ENCODE peak calls at places on chromosomes 11 and 22, in eight cellular contexts. One of them, this sample, is unnamed.

GRCh38 chr11:43905788-43906187 is 25.2 kb downstream of the ALKBH3 start:
- DNase-seq in mammary epithelial cell: no peak
- DNase-seq in osteocyte: no peak
- DNase-seq in cardiac muscle cell: peak; percentile 89
- DNase-seq in thoracic aorta: no peak
- DNase-seq in astrocyte of the spinal cord: peak; percentile 27
- DNase-seq in fibroblast of pulmonary artery: peak; percentile 96
- DNase-seq in uterus: peak; percentile 41
- DNase-seq in this sample: no peak

GRCh38 chr11:102390667-102391449 is 43.8 kb downstream of the BIRC2 start:
- DNase-seq in cardiac muscle cell: peak; percentile 74
- DNase-seq in thoracic aorta: no peak
- DNase-seq in fibroblast of pulmonary artery: peak; percentile 74
- DNase-seq in uterus: peak; percentile 38
- DNase-seq in astrocyte of the spinal cord: peak; percentile 60
- DNase-seq in mammary epithelial cell: peak; percentile 50
- DNase-seq in osteocyte: no peak
- DNase-seq in this sample: peak; percentile 79

GRCh38 chr11:79055866-79056632 is 384.8 kb downstream of the TENM4 start:
- DNase-seq in cardiac muscle cell: peak; percentile 77
- DNase-seq in uterus: peak; percentile 44
- DNase-seq in astrocyte of the spinal cord: peak; percentile 81
- DNase-seq in fibroblast of pulmonary artery: peak; percentile 54
- DNase-seq in thoracic aorta: no peak
- DNase-seq in mammary epithelial cell: no peak
- DNase-seq in osteocyte: no peak
- DNase-seq in this sample: peak; percentile 91

GRCh38 chr11:11521306-11522002 is 100.4 kb downstream of the GALNT18 start:
- DNase-seq in osteocyte: no peak
- DNase-seq in uterus: no peak
- DNase-seq in mammary epithelial cell: no peak
- DNase-seq in fibroblast of pulmonary artery: no peak
- DNase-seq in cardiac muscle cell: no peak
- DNase-seq in astrocyte of the spinal cord: no peak
- DNase-seq in thoracic aorta: no peak
- DNase-seq in this sample: no peak

GRCh38 chr22:41574847-41575381 is 14.1 kb downstream of the CSDC2 start:
- DNase-seq in mammary epithelial cell: no peak
- DNase-seq in osteocyte: no peak
- DNase-seq in astrocyte of the spinal cord: no peak
- DNase-seq in uterus: peak; percentile 83
- DNase-seq in fibroblast of pulmonary artery: no peak
- DNase-seq in thoracic aorta: no peak
- DNase-seq in cardiac muscle cell: peak; percentile 38
- DNase-seq in this sample: peak; percentile 41

GRCh38 chr22:45006873-45007246 is 2.9 kb downstream of the PHF21B start:
- DNase-seq in mammary epithelial cell: no peak
- DNase-seq in osteocyte: no peak
- DNase-seq in fibroblast of pulmonary artery: no peak
- DNase-seq in astrocyte of the spinal cord: no peak
- DNase-seq in thoracic aorta: no peak
- DNase-seq in uterus: peak; percentile 53
- DNase-seq in cardiac muscle cell: no peak
- DNase-seq in this sample: no peak

GRCh38 chr11:65414776-65415498 is 7.7 kb upstream of the NEAT1 start:
- DNase-seq in osteocyte: no peak
- DNase-seq in thoracic aorta: no peak
- DNase-seq in fibroblast of pulmonary artery: no peak
- DNase-seq in mammary epithelial cell: no peak
- DNase-seq in uterus: peak; percentile 18
- DNase-seq in cardiac muscle cell: peak; percentile 6
- DNase-seq in astrocyte of the spinal cord: no peak
- DNase-seq in this sample: no peak

GRCh38 chr11:62842171-62842717 is 2.9 kb upstream of the WDR74 start:
- DNase-seq in astrocyte of the spinal cord: no peak
- DNase-seq in thoracic aorta: no peak
- DNase-seq in cardiac muscle cell: peak; percentile 43
- DNase-seq in mammary epithelial cell: no peak
- DNase-seq in fibroblast of pulmonary artery: no peak
- DNase-seq in osteocyte: no peak
- DNase-seq in uterus: peak; percentile 40
- DNase-seq in this sample: peak; percentile 35

GRCh38 chr11:115706735-115707134 is 202.5 kb upstream of the CADM1 start:
- DNase-seq in astrocyte of the spinal cord: peak; percentile 15
- DNase-seq in mammary epithelial cell: no peak
- DNase-seq in osteocyte: no peak
- DNase-seq in cardiac muscle cell: no peak
- DNase-seq in fibroblast of pulmonary artery: no peak
- DNase-seq in uterus: no peak
- DNase-seq in thoracic aorta: no peak
- DNase-seq in this sample: no peak

DNA sequence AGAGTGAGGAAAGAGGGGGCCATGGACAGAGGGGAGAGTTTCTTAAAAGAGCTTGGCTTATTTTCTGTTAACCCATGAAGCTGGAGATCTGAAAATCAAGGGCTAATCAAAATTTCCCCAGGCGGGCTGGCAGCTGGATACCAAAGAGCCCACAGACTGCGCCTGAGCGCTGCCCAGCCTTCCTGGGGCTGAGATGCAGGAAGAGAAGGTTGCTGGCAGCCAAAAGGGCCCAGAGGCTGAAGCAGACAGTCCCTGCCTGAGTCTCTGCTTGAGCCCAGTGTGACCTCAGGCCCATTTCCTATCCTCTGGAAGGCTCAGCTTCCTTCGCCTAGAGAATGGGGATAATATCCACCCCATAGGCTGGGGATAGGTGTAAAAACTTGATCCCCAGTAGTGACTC is 49.1 kb downstream of the ARRB1 start:
- DNase-seq in cardiac muscle cell: no peak
- DNase-seq in astrocyte of the spinal cord: no peak
- DNase-seq in thoracic aorta: no peak
- DNase-seq in fibroblast of pulmonary artery: no peak
- DNase-seq in osteocyte: no peak
- DNase-seq in uterus: no peak
- DNase-seq in mammary epithelial cell: no peak
- DNase-seq in this sample: no peak
- TF ChIP-seq CTCF in cardiac muscle cell: no peak
- TF ChIP-seq CTCF in astrocyte of the spinal cord: no peak
- TF ChIP-seq CTCF in thoracic aorta: no peak
- TF ChIP-seq CTCF in fibroblast of pulmonary artery: no peak
- TF ChIP-seq CTCF in osteocyte: no peak
- TF ChIP-seq CTCF in uterus: no peak
- TF ChIP-seq CTCF in mammary epithelial cell: no peak
- TF ChIP-seq CTCF in this sample: no peak

GRCh38 chr11:35295751-35296150 is 123.6 kb downstream of the SLC1A2 start:
- DNase-seq in uterus: no peak
- DNase-seq in fibroblast of pulmonary artery: no peak
- DNase-seq in astrocyte of the spinal cord: no peak
- DNase-seq in thoracic aorta: no peak
- DNase-seq in cardiac muscle cell: no peak
- DNase-seq in osteocyte: no peak
- DNase-seq in mammary epithelial cell: peak; percentile 41
- DNase-seq in this sample: no peak
- TF ChIP-seq CTCF in uterus: no peak
- TF ChIP-seq CTCF in fibroblast of pulmonary artery: no peak
- TF ChIP-seq CTCF in astrocyte of the spinal cord: no peak
- TF ChIP-seq CTCF in thoracic aorta: no peak
- TF ChIP-seq CTCF in cardiac muscle cell: no peak
- TF ChIP-seq CTCF in osteocyte: no peak
- TF ChIP-seq CTCF in mammary epithelial cell: no peak
- TF ChIP-seq CTCF in this sample: no peak

GRCh38 chr11:13114566-13115465 is 105.7 kb downstream of the RASSF10 start:
- DNase-seq in uterus: no peak
- DNase-seq in mammary epithelial cell: no peak
- DNase-seq in fibroblast of pulmonary artery: no peak
- DNase-seq in astrocyte of the spinal cord: no peak
- DNase-seq in osteocyte: no peak
- DNase-seq in thoracic aorta: no peak
- DNase-seq in cardiac muscle cell: no peak
- DNase-seq in this sample: no peak
- TF ChIP-seq CTCF in uterus: no peak
- TF ChIP-seq CTCF in mammary epithelial cell: no peak
- TF ChIP-seq CTCF in fibroblast of pulmonary artery: no peak
- TF ChIP-seq CTCF in astrocyte of the spinal cord: peak; percentile 20
- TF ChIP-seq CTCF in osteocyte: no peak
- TF ChIP-seq CTCF in thoracic aorta: no peak
- TF ChIP-seq CTCF in cardiac muscle cell: no peak
- TF ChIP-seq CTCF in this sample: no peak

DNA sequence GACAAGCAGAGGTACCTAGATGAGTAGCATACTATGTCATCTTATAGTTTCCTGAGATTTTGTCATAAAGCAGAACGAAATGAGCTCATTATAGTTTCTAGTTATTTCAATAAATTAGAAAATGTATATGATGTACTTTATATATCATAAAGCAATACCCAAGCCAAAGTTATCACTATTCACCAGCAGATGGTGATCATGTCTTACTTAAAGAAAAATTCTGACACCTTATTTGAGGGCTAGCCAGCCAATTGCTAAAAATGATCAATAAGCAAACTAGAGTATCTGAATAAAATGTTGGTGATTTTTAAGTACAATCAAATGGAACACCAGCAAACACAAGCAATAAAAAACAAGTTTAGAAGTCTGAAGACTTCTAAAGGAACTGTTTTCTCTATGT is 44.1 kb downstream of the RSF1 start:
- DNase-seq in osteocyte: no peak
- DNase-seq in mammary epithelial cell: no peak
- DNase-seq in astrocyte of the spinal cord: peak; percentile 31
- DNase-seq in uterus: no peak
- DNase-seq in thoracic aorta: no peak
- DNase-seq in fibroblast of pulmonary artery: peak; percentile 34
- DNase-seq in cardiac muscle cell: peak; percentile 22
- DNase-seq in this sample: no peak
- TF ChIP-seq CTCF in osteocyte: peak; percentile 60
- TF ChIP-seq CTCF in mammary epithelial cell: peak; percentile 28
- TF ChIP-seq CTCF in astrocyte of the spinal cord: no peak
- TF ChIP-seq CTCF in uterus: no peak
- TF ChIP-seq CTCF in thoracic aorta: no peak
- TF ChIP-seq CTCF in fibroblast of pulmonary artery: peak; percentile 31
- TF ChIP-seq CTCF in cardiac muscle cell: peak; percentile 18
- TF ChIP-seq CTCF in this sample: no peak

This sample was measured in foreskin fibroblast.